ENCODE peak calls at places on chromosomes 13 and 19, in four cellular contexts. One of them, this sample, is unnamed.

GRCh38 chr19:51490676-51491075 is 10.9 kb downstream of the SIGLEC12 start:
- DNase-seq in activated T-helper 1 cell treated with anti-CD3 and anti-CD28 coated beads, Interleukin-2, amount 50 U/mL, for 16 hours: no peak
- DNase-seq in NCI-H1092: no peak
- DNase-seq in activated CD8-positive, alpha-beta T cell treated with anti-CD3 and anti-CD28 coated beads, Interleukin-2, amount 10 ng/mL, durations not matched to agents 7 days and 5 days: no peak
- DNase-seq in this sample: no peak

GRCh38 chr19:55088543-55089265 is 13.0 kb downstream of the EPS8L1 start:
- DNase-seq in activated T-helper 1 cell treated with anti-CD3 and anti-CD28 coated beads, Interleukin-2, amount 50 U/mL, for 16 hours: peak; percentile 58
- DNase-seq in NCI-H1092: peak; percentile 17
- DNase-seq in activated CD8-positive, alpha-beta T cell treated with anti-CD3 and anti-CD28 coated beads, Interleukin-2, amount 10 ng/mL, durations not matched to agents 7 days and 5 days: peak; percentile 80
- DNase-seq in this sample: peak; percentile 85

GRCh38 chr19:54256250-54257115 is 590 bp downstream of the LILRB5 start:
- DNase-seq in activated T-helper 1 cell treated with anti-CD3 and anti-CD28 coated beads, Interleukin-2, amount 50 U/mL, for 16 hours: no peak
- DNase-seq in NCI-H1092: no peak
- DNase-seq in activated CD8-positive, alpha-beta T cell treated with anti-CD3 and anti-CD28 coated beads, Interleukin-2, amount 10 ng/mL, durations not matched to agents 7 days and 5 days: no peak
- DNase-seq in this sample: no peak

GRCh38 chr19:44774614-44775013 is 3.1 kb upstream of the CBLC start:
- DNase-seq in activated T-helper 1 cell treated with anti-CD3 and anti-CD28 coated beads, Interleukin-2, amount 50 U/mL, for 16 hours: no peak
- DNase-seq in NCI-H1092: no peak
- DNase-seq in activated CD8-positive, alpha-beta T cell treated with anti-CD3 and anti-CD28 coated beads, Interleukin-2, amount 10 ng/mL, durations not matched to agents 7 days and 5 days: no peak
- DNase-seq in this sample: no peak

GRCh38 chr19:16394681-16395375 is 70.2 kb downstream of the KLF2 start:
- DNase-seq in activated T-helper 1 cell treated with anti-CD3 and anti-CD28 coated beads, Interleukin-2, amount 50 U/mL, for 16 hours: no peak
- DNase-seq in NCI-H1092: no peak
- DNase-seq in activated CD8-positive, alpha-beta T cell treated with anti-CD3 and anti-CD28 coated beads, Interleukin-2, amount 10 ng/mL, durations not matched to agents 7 days and 5 days: no peak
- DNase-seq in this sample: no peak

GRCh38 chr13:50033696-50034095 is 18.5 kb downstream of the KCNRG start:
- DNase-seq in activated T-helper 1 cell treated with anti-CD3 and anti-CD28 coated beads, Interleukin-2, amount 50 U/mL, for 16 hours: no peak
- DNase-seq in NCI-H1092: no peak
- DNase-seq in activated CD8-positive, alpha-beta T cell treated with anti-CD3 and anti-CD28 coated beads, Interleukin-2, amount 10 ng/mL, durations not matched to agents 7 days and 5 days: no peak
- DNase-seq in this sample: no peak

GRCh38 chr19:39264306-39265290 is 3.6 kb upstream of the IFNL2 start:
- DNase-seq in activated T-helper 1 cell treated with anti-CD3 and anti-CD28 coated beads, Interleukin-2, amount 50 U/mL, for 16 hours: no peak
- DNase-seq in NCI-H1092: no peak
- DNase-seq in activated CD8-positive, alpha-beta T cell treated with anti-CD3 and anti-CD28 coated beads, Interleukin-2, amount 10 ng/mL, durations not matched to agents 7 days and 5 days: no peak
- DNase-seq in this sample: no peak

GRCh38 chr19:39342647-39343305 is 555 bp downstream of the SAMD4B start:
- DNase-seq in activated T-helper 1 cell treated with anti-CD3 and anti-CD28 coated beads, Interleukin-2, amount 50 U/mL, for 16 hours: no peak
- DNase-seq in NCI-H1092: no peak
- DNase-seq in activated CD8-positive, alpha-beta T cell treated with anti-CD3 and anti-CD28 coated beads, Interleukin-2, amount 10 ng/mL, durations not matched to agents 7 days and 5 days: no peak
- DNase-seq in this sample: no peak

GRCh38 chr19:17687141-17687856 is 855 bp downstream of the UNC13A start:
- DNase-seq in activated T-helper 1 cell treated with anti-CD3 and anti-CD28 coated beads, Interleukin-2, amount 50 U/mL, for 16 hours: no peak
- DNase-seq in NCI-H1092: no peak
- DNase-seq in activated CD8-positive, alpha-beta T cell treated with anti-CD3 and anti-CD28 coated beads, Interleukin-2, amount 10 ng/mL, durations not matched to agents 7 days and 5 days: no peak
- DNase-seq in this sample: no peak

This sample was measured in stimulated activated CD4-positive, alpha-beta T cell treated with anti-CD3 and anti-CD28 coated beads, Interleukin-12 subunit alpha, Interleukin-12 subunit beta, amount 100 ng/mL, for 24 hours.